ENCODE peak calls at places on chromosomes 7 and 10, in four cellular contexts. One of them, this sample, is unnamed.

GRCh38 chr7:45278763-45279420 is 121.3 kb downstream of the RAMP3 start:
- DNase-seq in mucosa of descending colon: no peak
- DNase-seq in NCI-H1694: no peak
- DNase-seq in stimulated activated CD8-positive, alpha-beta memory T cell treated with anti-CD3 and anti-CD28 coated beads, Interleukin-15, amount 100 ng/mL, for 24 hours: no peak
- DNase-seq in this sample: no peak

GRCh38 chr7:145497911-145498525 is 618.6 kb upstream of the CNTNAP2 start:
- DNase-seq in mucosa of descending colon: no peak
- DNase-seq in NCI-H1694: no peak
- DNase-seq in stimulated activated CD8-positive, alpha-beta memory T cell treated with anti-CD3 and anti-CD28 coated beads, Interleukin-15, amount 100 ng/mL, for 24 hours: no peak
- DNase-seq in this sample: no peak

GRCh38 chr7:130853503-130854279 is 119.7 kb upstream of the KLF14 start:
- DNase-seq in mucosa of descending colon: no peak
- DNase-seq in NCI-H1694: no peak
- DNase-seq in stimulated activated CD8-positive, alpha-beta memory T cell treated with anti-CD3 and anti-CD28 coated beads, Interleukin-15, amount 100 ng/mL, for 24 hours: no peak
- DNase-seq in this sample: no peak

GRCh38 chr10:9302142-9302746 is 1247.8 kb downstream of the GATA3 start:
- DNase-seq in mucosa of descending colon: no peak
- DNase-seq in NCI-H1694: no peak
- DNase-seq in stimulated activated CD8-positive, alpha-beta memory T cell treated with anti-CD3 and anti-CD28 coated beads, Interleukin-15, amount 100 ng/mL, for 24 hours: no peak
- DNase-seq in this sample: no peak

GRCh38 chr7:151201751-151202150 is 8.5 kb downstream of the H2BK1 start:
- DNase-seq in mucosa of descending colon: no peak
- DNase-seq in NCI-H1694: no peak
- DNase-seq in stimulated activated CD8-positive, alpha-beta memory T cell treated with anti-CD3 and anti-CD28 coated beads, Interleukin-15, amount 100 ng/mL, for 24 hours: no peak
- DNase-seq in this sample: no peak

GRCh38 chr10:60353519-60354258 is 36.0 kb downstream of the ANK3 start:
- DNase-seq in mucosa of descending colon: no peak
- DNase-seq in NCI-H1694: no peak
- DNase-seq in stimulated activated CD8-positive, alpha-beta memory T cell treated with anti-CD3 and anti-CD28 coated beads, Interleukin-15, amount 100 ng/mL, for 24 hours: no peak
- DNase-seq in this sample: no peak

GRCh38 chr7:102044984-102045673 is 227.7 kb downstream of the CUX1 start:
- DNase-seq in mucosa of descending colon: no peak
- DNase-seq in NCI-H1694: peak
- DNase-seq in stimulated activated CD8-positive, alpha-beta memory T cell treated with anti-CD3 and anti-CD28 coated beads, Interleukin-15, amount 100 ng/mL, for 24 hours: no peak
- DNase-seq in this sample: no peak

GRCh38 chr7:127158659-127159058 is 94.1 kb downstream of the GRM8 start:
- DNase-seq in mucosa of descending colon: no peak
- DNase-seq in NCI-H1694: no peak
- DNase-seq in stimulated activated CD8-positive, alpha-beta memory T cell treated with anti-CD3 and anti-CD28 coated beads, Interleukin-15, amount 100 ng/mL, for 24 hours: no peak
- DNase-seq in this sample: no peak

GRCh38 chr7:42156957-42157721 is 79.9 kb downstream of the GLI3 start:
- DNase-seq in mucosa of descending colon: no peak
- DNase-seq in NCI-H1694: no peak
- DNase-seq in stimulated activated CD8-positive, alpha-beta memory T cell treated with anti-CD3 and anti-CD28 coated beads, Interleukin-15, amount 100 ng/mL, for 24 hours: no peak
- DNase-seq in this sample: no peak

GRCh38 chr10:110936757-110937156 is 17.4 kb downstream of the SHOC2 start:
- DNase-seq in mucosa of descending colon: no peak
- DNase-seq in NCI-H1694: no peak
- DNase-seq in stimulated activated CD8-positive, alpha-beta memory T cell treated with anti-CD3 and anti-CD28 coated beads, Interleukin-15, amount 100 ng/mL, for 24 hours: no peak
- DNase-seq in this sample: no peak

GRCh38 chr10:131159771-131160170 is 151.8 kb downstream of the TCERG1L start:
- DNase-seq in mucosa of descending colon: no peak
- DNase-seq in NCI-H1694: no peak
- DNase-seq in stimulated activated CD8-positive, alpha-beta memory T cell treated with anti-CD3 and anti-CD28 coated beads, Interleukin-15, amount 100 ng/mL, for 24 hours: no peak
- DNase-seq in this sample: no peak

This sample was measured in Caco-2.